ENCODE peak calls at places on chromosomes 5 and 9, in eight cellular contexts. H is heart right ventricle, Y is psoas muscle, K is GM12865, J is MM.1S, T is uterus, G is GM20000, F is sigmoid colon. D is an unnamed sample.

GRCh38 chr5:154860765-154861164 is 2.3 kb downstream of the CNOT8 start:
- DNase-seq in H (no peak), Y (no peak), K (peak), J (no peak), T (no peak), G (no peak), F (no peak), D (no peak)

GRCh38 chr5:1511651-1512540 is 11.9 kb downstream of the LPCAT1 start:
- DNase-seq in H (peak), Y (peak), K (peak), J (no peak), T (peak), G (peak), F (peak), D (no peak)

GRCh38 chr5:321233-321725 is at the start of gene AHRR:
- DNase-seq in H (peak), Y (peak), K (peak), J (peak), T (no peak), G (peak), F (no peak), D (peak)

GRCh38 chr9:129079829-129080228 is 1.1 kb upstream of the DOLPP1 start:
- DNase-seq in H (no peak), Y (no peak), K (no peak), J (no peak), T (no peak), G (no peak), F (no peak), D (no peak)

GRCh38 chr5:115524199-115524598 is 20.4 kb downstream of the FEM1C start:
- DNase-seq in H (no peak), Y (no peak), K (no peak), J (no peak), T (no peak), G (no peak), F (no peak), D (no peak)

GRCh38 chr9:73680831-73681230 is 529.2 kb downstream of the ANXA1 start:
- DNase-seq in H (no peak), Y (no peak), K (no peak), J (no peak), T (no peak), G (no peak), F (no peak), D (no peak)

GRCh38 chr5:66660401-66660800 is 64.2 kb downstream of the MAST4 start:
- DNase-seq in H (no peak), Y (no peak), K (no peak), J (no peak), T (no peak), G (no peak), F (no peak), D (no peak)

GRCh38 chr9:114958021-114958846 is 27.8 kb upstream of the TNFSF8 start:
- DNase-seq in H (peak), Y (peak), K (peak), J (no peak), T (no peak), G (no peak), F (peak), D (no peak)

DNA sequence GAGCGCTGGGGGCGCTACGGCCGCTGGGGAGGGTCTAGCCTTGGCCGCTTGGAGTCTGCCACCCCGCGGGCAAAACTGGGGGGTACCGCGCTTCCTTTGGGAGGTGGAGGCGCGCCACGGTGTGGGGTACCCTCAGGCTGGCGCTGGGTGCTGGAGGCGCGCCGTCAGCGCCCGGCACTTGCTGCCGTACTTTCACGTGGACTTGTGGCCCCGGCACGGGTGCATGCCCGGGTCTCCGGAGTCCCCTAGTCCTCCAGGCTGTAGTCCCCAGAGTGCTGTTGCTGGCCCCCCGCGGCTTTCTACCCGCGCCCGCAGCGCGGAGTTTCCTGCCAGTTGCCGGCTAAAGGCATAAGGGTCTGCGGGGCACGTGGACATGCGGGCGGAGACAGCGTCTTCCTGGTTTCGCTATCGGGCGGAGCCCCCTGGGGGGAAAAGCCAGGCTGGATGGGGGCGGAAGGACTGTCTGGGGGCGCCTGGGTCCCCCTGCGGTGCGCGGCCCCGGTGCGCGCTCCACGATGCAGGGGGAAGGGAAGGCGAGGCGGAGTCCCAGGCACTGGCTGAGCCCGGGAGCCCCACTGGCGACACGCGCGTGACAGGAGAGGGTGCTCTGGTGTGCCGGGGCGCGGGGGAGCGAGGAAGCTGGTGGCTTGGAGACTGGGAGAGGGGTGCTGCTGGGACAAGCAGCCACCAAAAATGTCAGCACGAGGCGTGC is 666 bp downstream of the PPARGC1B start:
- DNase-seq in H (peak), Y (peak), K (peak), J (peak), T (peak), G (peak), F (peak), D (peak)
- TF ChIP-seq CTCF in H (no peak), Y (no peak), K (no peak), J (peak), T (no peak), G (no peak), F (no peak), D (no peak)

GRCh38 chr9:133657120-133657661 is 21.0 kb downstream of the DBH start:
- DNase-seq in H (no peak), Y (no peak), K (no peak), J (no peak), T (no peak), G (no peak), F (no peak), D (no peak)

GRCh38 chr9:133656211-133657119 is 20.3 kb downstream of the DBH start:
- DNase-seq in H (no peak), Y (no peak), K (peak), J (no peak), T (no peak), G (no peak), F (no peak), D (no peak)

GRCh38 chr9:133655701-133656100 is 19.5 kb downstream of the DBH start:
- DNase-seq in H (no peak), Y (no peak), K (no peak), J (no peak), T (no peak), G (no peak), F (no peak), D (no peak)

GRCh38 chr9:133659566-133659965 is 23.4 kb downstream of the DBH start:
- DNase-seq in H (no peak), Y (no peak), K (no peak), J (no peak), T (no peak), G (no peak), F (no peak), D (no peak)

GRCh38 chr9:133658442-133659431 is 22.6 kb downstream of the DBH start:
- DNase-seq in H (peak), Y (peak), K (no peak), J (no peak), T (peak), G (no peak), F (no peak), D (no peak)
- TF ChIP-seq CTCF in H (no peak), Y (no peak), K (no peak), J (no peak), T (no peak), G (no peak), F (no peak), D (no peak)

DNA sequence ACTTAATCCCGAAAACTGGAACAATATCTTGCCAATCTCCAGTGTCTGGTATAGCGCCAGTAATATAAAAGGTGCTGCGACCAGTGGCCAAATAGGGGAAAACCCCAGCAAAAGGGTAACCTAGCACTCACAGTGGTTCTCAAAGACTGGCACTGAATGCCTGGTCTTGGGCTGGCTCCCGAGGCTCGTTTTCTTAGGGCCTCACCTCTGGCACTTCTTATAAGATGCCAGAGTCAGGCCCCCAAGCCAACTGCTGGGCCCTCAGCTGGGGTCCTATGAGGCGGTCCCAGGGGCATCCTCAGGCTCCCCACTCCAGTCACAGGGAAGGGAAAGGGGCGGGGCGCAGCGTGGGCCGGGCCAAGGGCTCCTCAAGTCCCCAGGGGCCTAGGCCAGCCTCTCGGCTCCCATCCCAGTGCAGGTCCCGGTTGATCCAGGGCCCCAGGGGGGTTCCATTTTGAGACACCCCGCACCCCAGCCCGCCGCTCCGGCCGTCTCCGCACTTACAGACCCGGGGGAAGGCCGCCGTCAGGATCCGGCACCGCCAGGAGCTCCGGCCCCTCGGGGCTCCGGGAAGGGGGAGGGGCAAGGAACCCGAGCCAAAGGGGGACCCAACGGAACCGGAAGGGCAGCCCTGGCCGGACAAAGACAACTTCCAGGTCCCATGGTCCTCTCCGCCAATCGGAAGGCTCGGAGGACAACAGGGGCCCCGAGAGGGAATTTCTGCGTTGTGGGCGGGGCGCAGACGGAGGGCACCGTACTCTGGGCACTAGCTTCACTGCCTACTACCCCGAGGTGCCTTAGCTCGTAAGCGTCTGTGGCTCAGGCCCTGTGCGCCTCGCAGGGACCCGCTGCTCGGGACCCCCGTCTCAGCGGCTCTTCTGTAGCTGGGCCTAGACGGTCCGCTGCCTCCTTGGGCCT is at the start of gene ZBTB26:
- DNase-seq in H (peak), Y (peak), K (peak), J (peak), T (peak), G (peak), F (peak), D (peak)
- TF ChIP-seq CTCF in H (no peak), Y (no peak), K (no peak), J (no peak), T (no peak), G (no peak), F (no peak), D (no peak)

GRCh38 chr5:75617746-75618352 is 6.6 kb downstream of the ANKDD1B start:
- DNase-seq in H (no peak), Y (no peak), K (no peak), J (no peak), T (no peak), G (no peak), F (no peak), D (no peak)
- TF ChIP-seq CTCF in H (no peak), Y (no peak), K (no peak), J (no peak), T (no peak), G (no peak), F (no peak), D (no peak)

DNA sequence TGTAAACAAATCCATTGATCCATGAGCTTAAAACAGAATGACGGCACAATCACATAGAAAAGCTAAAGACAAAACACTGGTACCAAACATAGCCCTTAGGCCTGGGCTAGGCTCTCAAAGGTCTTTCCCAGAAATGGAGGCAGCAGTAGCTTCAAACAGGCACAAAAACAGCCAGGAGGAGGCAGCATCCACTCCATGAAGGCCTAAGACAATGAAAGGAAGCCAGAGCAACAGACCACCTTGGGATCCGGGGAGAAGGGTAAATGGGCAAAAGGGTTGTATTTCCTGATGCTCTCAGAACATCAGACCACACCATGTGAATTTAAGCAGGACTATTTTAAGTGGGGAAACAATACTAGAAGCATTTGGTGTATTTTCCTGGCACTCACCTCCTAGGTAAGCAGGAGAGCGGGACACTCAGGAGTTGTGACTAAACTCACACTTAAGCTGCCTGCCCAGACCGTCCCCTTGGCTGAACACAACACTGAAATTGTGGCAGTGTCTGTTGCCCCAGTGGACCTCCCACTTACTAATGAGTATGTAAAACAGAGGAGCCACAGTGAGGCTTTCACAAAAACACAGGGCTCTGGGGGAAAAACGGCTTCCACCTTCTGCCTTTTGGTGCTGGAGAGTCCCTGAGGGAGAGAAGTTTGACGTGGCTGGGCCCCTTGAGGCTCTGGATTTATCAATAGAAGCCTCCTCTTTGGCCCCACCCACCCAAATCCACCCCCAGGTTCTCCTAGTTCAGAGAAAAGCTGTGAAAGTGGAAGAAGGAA is 11.9 kb downstream of the GNPDA1 start:
- DNase-seq in H (no peak), Y (no peak), K (no peak), J (no peak), T (no peak), G (no peak), F (no peak), D (no peak)
- TF ChIP-seq CTCF in H (no peak), Y (peak), K (peak), J (peak), T (peak), G (no peak), F (no peak), D (no peak)

D was measured in GM13976.